ENCODE peak calls at places on chromosomes 16 and 17, in seven cellular contexts. T, D, L, W, O, A and R are unnamed samples.

GRCh38 chr17:34979650-34980352 is 511 bp upstream of the LIG3 start:
- DNase-seq in D (no peak), W (no peak), O (no peak), T (peak), L (no peak), A (no peak), R (no peak)

GRCh38 chr16:733382-734207 is 6.7 kb downstream of the HAGHL start:
- DNase-seq in W (no peak), O (peak), D (no peak), A (no peak), T (no peak), L (no peak), R (peak)

GRCh38 chr16:369866-370436 is 387 bp downstream of the MRPL28 start:
- DNase-seq in D (no peak), W (no peak), O (no peak), T (peak), L (no peak), A (no peak), R (no peak)

GRCh38 chr16:65069766-65070165 is 52.1 kb downstream of the CDH11 start:
- DNase-seq in D (peak), L (no peak), W (no peak), T (peak), A (no peak), O (no peak), R (no peak)

GRCh38 chr16:57413301-57413730 is 8.7 kb downstream of the CCL17 start:
- DNase-seq in D (no peak), W (no peak), L (no peak), T (no peak), O (no peak), A (no peak), R (no peak)

GRCh38 chr16:88130681-88131080 is 179.4 kb downstream of the BANP start:
- DNase-seq in D (no peak), A (no peak), L (no peak), O (no peak), W (no peak), T (no peak), R (no peak)

GRCh38 chr17:75634754-75635609 is 1.7 kb downstream of the SMIM5 start:
- DNase-seq in W (no peak), O (no peak), T (no peak), L (no peak), D (no peak), A (no peak), R (no peak)

GRCh38 chr16:53878216-53878615 is 174.3 kb downstream of the FTO start:
- DNase-seq in T (no peak), A (no peak), L (no peak), W (no peak), O (no peak), D (no peak), R (no peak)

GRCh38 chr16:88530858-88531203 is 39.4 kb upstream of the ZC3H18 start:
- DNase-seq in T (no peak), O (peak), A (no peak), L (no peak), D (no peak), W (no peak), R (no peak)

GRCh38 chr17:75033346-75034235 is 13.2 kb downstream of the ATP5PD start:
- DNase-seq in W (peak), A (peak), L (peak), D (peak), T (peak), O (peak), R (peak)

GRCh38 chr16:52861614-52862022 is 191.1 kb downstream of the CHD9NB start:
- DNase-seq in T (no peak), W (no peak), A (no peak), L (no peak), D (peak), O (no peak), R (no peak)

GRCh38 chr17:76171701-76172100 is 30.7 kb upstream of the FOXJ1 start:
- DNase-seq in O (no peak), D (no peak), T (no peak), W (no peak), L (no peak), A (no peak), R (no peak)

GRCh38 chr17:27848941-27849340 is 44.2 kb downstream of the LYRM9 start:
- DNase-seq in D (no peak), O (no peak), L (no peak), A (no peak), T (no peak), W (no peak), R (no peak)

GRCh38 chr16:84689126-84689525 is 10.7 kb upstream of the USP10 start:
- DNase-seq in W (no peak), A (peak), T (peak), D (peak), L (no peak), O (no peak), R (no peak)

GRCh38 chr17:18248300-18248731 is 10.2 kb downstream of the FLII start:
- DNase-seq in L (peak), D (no peak), O (peak), T (peak), A (peak), W (no peak), R (peak)

GRCh38 chr17:39726617-39727016 is 3.7 kb downstream of the MIEN1 start:
- DNase-seq in W (no peak), O (no peak), T (no peak), A (no peak), L (no peak), D (no peak), R (no peak)

GRCh38 chr17:81419333-81419885 is 24.2 kb downstream of the BAHCC1 start:
- DNase-seq in D (peak), T (peak), A (peak), O (no peak), L (peak), W (peak), R (no peak)

GRCh38 chr17:3030096-3030495 is 33.3 kb downstream of the OR1D5 start:
- DNase-seq in W (no peak), L (no peak), T (peak), O (no peak), D (peak), A (peak), R (no peak)

GRCh38 chr16:1258218-1258587 is 2.3 kb downstream of the TPSD1 start:
- DNase-seq in O (peak), L (peak), A (peak), W (no peak), T (no peak), D (no peak), R (no peak)

GRCh38 chr17:66578781-66579489 is 256.0 kb upstream of the CACNG5 start:
- DNase-seq in W (no peak), A (no peak), T (no peak), L (no peak), O (no peak), D (no peak), R (no peak)

GRCh38 chr17:82246365-82247174 is 17.7 kb downstream of the SLC16A3 start:
- DNase-seq in D (peak), O (no peak), L (peak), W (no peak), T (peak), A (peak), R (no peak)

GRCh38 chr16:77585852-77586251 is 136.5 kb upstream of the NUDT7 start:
- DNase-seq in A (no peak), O (peak), W (no peak), T (peak), D (peak), L (no peak), R (no peak)

GRCh38 chr16:88747588-88748301 is 37.3 kb downstream of the PIEZO1 start:
- DNase-seq in D (no peak), T (no peak), O (peak), L (peak), A (no peak), W (no peak), R (peak)

GRCh38 chr16:1567988-1568387 is 34.5 kb downstream of the TMEM204 start:
- DNase-seq in D (no peak), A (no peak), W (no peak), O (no peak), T (no peak), L (no peak), R (no peak)

GRCh38 chr17:43483674-43484551 is at the start of gene DHX8:
- DNase-seq in W (peak), L (peak), T (peak), O (peak), D (peak), A (peak), R (peak)

GRCh38 chr16:20192801-20193200 is 119.1 kb upstream of the GPR139 start:
- DNase-seq in O (no peak), W (no peak), L (no peak), D (no peak), T (no peak), A (no peak), R (no peak)

GRCh38 chr17:65072577-65073178 is 16.1 kb upstream of the GNA13 start:
- DNase-seq in O (no peak), W (no peak), A (no peak), L (no peak), D (no peak), T (no peak), R (no peak)